ENCODE peak calls at places on chromosomes 2 and 18, in ten cellular contexts. X is tibial nerve, A is H1, K is heart left ventricle, E is K562, D is Peyer's patch, Y is uterus, U is gastrocnemius medialis, B is HCT116, J is spleen. Q is an unnamed sample.

GRCh38 chr2:96888082-96889011 is 18.5 kb upstream of the SEMA4C start:
- DNase-seq in A (no peak), J (no peak), U (no peak), X (no peak), D (no peak), K (no peak), Y (no peak), B (no peak), E (no peak), Q (no peak)

GRCh38 chr2:22879009-22879863 is 505.7 kb upstream of the KLHL29 start:
- DNase-seq in U (no peak), X (no peak), A (no peak), B (no peak), K (no peak), D (no peak), E (no peak), Y (no peak), J (no peak), Q (no peak)

GRCh38 chr2:165305391-165306096 is 66.3 kb downstream of the SCN2A start:
- DNase-seq in B (no peak), E (peak; percentile 4), D (no peak), K (no peak), Y (no peak), A (no peak), U (no peak), J (no peak), X (no peak), Q (no peak)

GRCh38 chr2:164504253-164504652 is 117.0 kb downstream of the GRB14 start:
- DNase-seq in J (no peak), U (no peak), X (no peak), B (no peak), K (no peak), D (no peak), Y (no peak), A (peak; percentile 55), E (no peak), Q (no peak)

GRCh38 chr18:32612651-32613050 is 142.0 kb upstream of the GAREM1 start:
- DNase-seq in A (no peak), K (no peak), B (no peak), Y (no peak), D (no peak), J (no peak), E (no peak), U (no peak), X (no peak), Q (no peak)

GRCh38 chr2:237410949-237411635 is 2.9 kb downstream of the COL6A3 start:
- DNase-seq in B (no peak), J (no peak), K (no peak), Y (peak; percentile 64), A (no peak), E (no peak), U (no peak), X (no peak), D (no peak), Q (no peak)

GRCh38 chr2:169664978-169665930 is 29.0 kb downstream of the CFAP210 start:
- DNase-seq in D (no peak), U (no peak), X (no peak), K (no peak), E (peak; percentile 92), B (no peak), A (no peak), J (no peak), Y (no peak), Q (no peak)

GRCh38 chr2:238821391-238821790 is 26.5 kb upstream of the TWIST2 start:
- DNase-seq in X (no peak), B (no peak), U (no peak), K (no peak), Y (peak; percentile 81), J (no peak), D (no peak), E (no peak), A (no peak), Q (no peak)

GRCh38 chr2:217954971-217955740 is 47.6 kb downstream of the TNS1 start:
- DNase-seq in B (no peak), J (peak; percentile 62), X (no peak), A (no peak), D (peak; percentile 16), Y (peak; percentile 20), K (peak; percentile 34), U (no peak), E (no peak), Q (no peak)

GRCh38 chr2:217958889-217959235 is 43.9 kb downstream of the TNS1 start:
- DNase-seq in A (no peak), X (peak; percentile 5), K (no peak), J (peak; percentile 46), E (no peak), U (no peak), Y (peak; percentile 13), D (no peak), B (no peak), Q (no peak)

GRCh38 chr2:217955881-217956493 is 46.8 kb downstream of the TNS1 start:
- DNase-seq in Y (peak; percentile 17), K (no peak), A (no peak), X (no peak), B (no peak), U (no peak), E (no peak), J (no peak), D (peak; percentile 15), Q (no peak)

GRCh38 chr2:217958206-217958888 is 44.4 kb downstream of the TNS1 start:
- DNase-seq in Y (peak; percentile 27), D (no peak), X (no peak), B (no peak), J (peak; percentile 73), E (no peak), U (no peak), A (no peak), K (no peak), Q (no peak)

GRCh38 chr2:217956895-217957457 is 45.8 kb downstream of the TNS1 start:
- DNase-seq in J (peak; percentile 66), B (no peak), X (peak; percentile 10), A (no peak), Y (peak; percentile 83), E (no peak), K (peak; percentile 61), U (no peak), D (peak; percentile 29), Q (no peak)
- TF ChIP-seq POLR2A in J (no peak), B (no peak), X (no peak), A (no peak), Y (peak; percentile 36), E (no peak), K (no peak), U (no peak), D (no peak), Q (no peak)

GRCh38 chr2:61017556-61018318 is at the start of the genes PEX13 and PUS10:
- DNase-seq in J (peak; percentile 91), A (peak; percentile 91), U (peak; percentile 80), X (peak; percentile 44), B (peak; percentile 73), D (peak; percentile 87), K (peak; percentile 83), E (peak; percentile 86), Y (peak; percentile 64), Q (peak; percentile 71)
- TF ChIP-seq POLR2A in J (no peak), A (no peak), U (peak; percentile 84), X (no peak), B (no peak), D (peak; percentile 51), K (no peak), E (peak; percentile 72), Y (peak; percentile 19), Q (peak; percentile 58)

GRCh38 chr2:231181848-231182247 is 16.6 kb upstream of the ARMC9 start:
- DNase-seq in Y (no peak), U (peak; percentile 83), D (no peak), E (peak; percentile 55), K (peak; percentile 87), J (peak; percentile 91), A (no peak), B (no peak), X (no peak), Q (peak; percentile 59)

GRCh38 chr2:231185050-231185725 is 13.2 kb upstream of the ARMC9 start:
- DNase-seq in K (no peak), A (no peak), E (no peak), U (no peak), B (no peak), D (no peak), Y (no peak), J (no peak), X (no peak), Q (no peak)

GRCh38 chr2:231183851-231184250 is 14.6 kb upstream of the ARMC9 start:
- DNase-seq in B (no peak), Y (no peak), K (no peak), J (no peak), D (no peak), A (no peak), E (no peak), X (no peak), U (no peak), Q (no peak)

GRCh38 chr2:231184319-231184718 is 14.1 kb upstream of the ARMC9 start:
- DNase-seq in K (no peak), E (no peak), D (no peak), X (no peak), A (no peak), U (no peak), Y (no peak), B (no peak), J (no peak), Q (no peak)

GRCh38 chr2:231182500-231182899 is 15.9 kb upstream of the ARMC9 start:
- DNase-seq in K (no peak), D (no peak), E (no peak), Y (no peak), J (no peak), U (no peak), X (no peak), B (no peak), A (no peak), Q (no peak)
- TF ChIP-seq POLR2A in K (no peak), D (no peak), E (no peak), Y (no peak), J (no peak), U (no peak), X (no peak), B (no peak), A (no peak), Q (no peak)

GRCh38 chr2:98293931-98294687 is 52.1 kb upstream of the CNGA3 start:
- DNase-seq in J (no peak), A (no peak), D (no peak), X (no peak), B (no peak), E (no peak), K (no peak), U (no peak), Y (no peak), Q (no peak)

GRCh38 chr2:98294711-98295110 is 51.5 kb upstream of the CNGA3 start:
- DNase-seq in B (no peak), E (no peak), X (no peak), U (no peak), A (no peak), J (no peak), K (no peak), D (no peak), Y (no peak), Q (no peak)

GRCh38 chr2:98295721-98296414 is 50.4 kb upstream of the CNGA3 start:
- DNase-seq in B (no peak), A (no peak), Y (no peak), E (peak; percentile 9), U (no peak), D (no peak), J (no peak), X (no peak), K (no peak), Q (no peak)

GRCh38 chr2:98296435-98296834 is 49.8 kb upstream of the CNGA3 start:
- DNase-seq in Y (no peak), J (no peak), E (peak; percentile 20), K (no peak), B (no peak), X (no peak), U (no peak), D (no peak), A (no peak), Q (no peak)

DNA sequence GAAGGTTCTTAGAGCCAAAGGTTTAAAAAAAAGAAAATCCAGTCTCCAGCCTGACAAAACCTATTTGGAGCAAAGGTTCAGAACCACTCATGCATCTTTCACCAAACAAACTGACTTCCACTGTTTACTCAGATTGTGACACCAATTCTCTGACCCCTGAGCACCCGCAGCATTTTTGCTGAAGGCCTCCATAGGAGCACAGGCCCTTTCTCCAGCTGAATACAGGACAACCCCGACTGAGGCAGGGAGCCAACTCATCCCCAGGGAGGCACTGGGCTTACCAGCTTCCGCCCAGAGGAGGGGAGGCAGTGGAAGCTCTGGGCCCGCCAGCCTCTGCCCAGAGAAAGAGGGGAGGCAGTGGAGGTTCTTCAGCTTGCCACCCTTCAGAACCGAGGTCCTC is 51.0 kb upstream of the CNGA3 start:
- DNase-seq in K (no peak), E (no peak), J (no peak), X (no peak), Y (no peak), B (no peak), A (no peak), D (no peak), U (no peak), Q (no peak)
- TF ChIP-seq POLR2A in K (no peak), E (no peak), J (no peak), X (no peak), Y (no peak), B (no peak), A (no peak), D (no peak), U (no peak), Q (no peak)

Q was measured in H54.